ENCODE peak calls at places on chromosomes 12 and 14, in eight cellular contexts. One of them, this sample, is unnamed.

GRCh38 chr12:89439946-89440345 is 84.7 kb downstream of the GALNT4 start:
- DNase-seq in AG09319: no peak
- DNase-seq in CD8-positive, alpha-beta T cell: no peak
- DNase-seq in A549: no peak
- DNase-seq in fibroblast of the aortic adventitia: peak; percentile 30
- DNase-seq in WTC11: no peak
- DNase-seq in GM13976: no peak
- DNase-seq in coronary artery: no peak
- DNase-seq in this sample: no peak

GRCh38 chr14:68018598-68018997 is 199.0 kb downstream of the RAD51B start:
- DNase-seq in AG09319: no peak
- DNase-seq in CD8-positive, alpha-beta T cell: no peak
- DNase-seq in A549: no peak
- DNase-seq in fibroblast of the aortic adventitia: no peak
- DNase-seq in WTC11: no peak
- DNase-seq in GM13976: no peak
- DNase-seq in coronary artery: no peak
- DNase-seq in this sample: no peak

GRCh38 chr12:31004666-31005065 is 69.0 kb upstream of the DDX11 start:
- DNase-seq in AG09319: no peak
- DNase-seq in CD8-positive, alpha-beta T cell: no peak
- DNase-seq in A549: no peak
- DNase-seq in fibroblast of the aortic adventitia: no peak
- DNase-seq in WTC11: peak; percentile 22
- DNase-seq in GM13976: no peak
- DNase-seq in coronary artery: no peak
- DNase-seq in this sample: no peak

GRCh38 chr12:57882575-57882974 is 36.0 kb upstream of the CTDSP2 start:
- DNase-seq in AG09319: no peak
- DNase-seq in CD8-positive, alpha-beta T cell: no peak
- DNase-seq in A549: no peak
- DNase-seq in fibroblast of the aortic adventitia: no peak
- DNase-seq in WTC11: no peak
- DNase-seq in GM13976: no peak
- DNase-seq in coronary artery: no peak
- DNase-seq in this sample: no peak

GRCh38 chr14:68962681-68963080 is 16.4 kb downstream of the ACTN1 start:
- DNase-seq in AG09319: no peak
- DNase-seq in CD8-positive, alpha-beta T cell: no peak
- DNase-seq in A549: no peak
- DNase-seq in fibroblast of the aortic adventitia: no peak
- DNase-seq in WTC11: no peak
- DNase-seq in GM13976: no peak
- DNase-seq in coronary artery: no peak
- DNase-seq in this sample: no peak

GRCh38 chr14:69650948-69651369 is 39.6 kb downstream of the SUSD6 start:
- DNase-seq in AG09319: no peak
- DNase-seq in CD8-positive, alpha-beta T cell: no peak
- DNase-seq in A549: no peak
- DNase-seq in fibroblast of the aortic adventitia: no peak
- DNase-seq in WTC11: no peak
- DNase-seq in GM13976: no peak
- DNase-seq in coronary artery: no peak
- DNase-seq in this sample: no peak

GRCh38 chr14:67694791-67695393 is 672 bp downstream of the RDH11 start:
- DNase-seq in AG09319: peak; percentile 62
- DNase-seq in CD8-positive, alpha-beta T cell: peak; percentile 58
- DNase-seq in A549: peak; percentile 89
- DNase-seq in fibroblast of the aortic adventitia: peak; percentile 87
- DNase-seq in WTC11: peak; percentile 70
- DNase-seq in GM13976: peak; percentile 89
- DNase-seq in coronary artery: no peak
- DNase-seq in this sample: peak; percentile 90

GRCh38 chr12:104886418-104887401 is 71.4 kb downstream of the SLC41A2 start:
- DNase-seq in AG09319: no peak
- DNase-seq in CD8-positive, alpha-beta T cell: no peak
- DNase-seq in A549: no peak
- DNase-seq in fibroblast of the aortic adventitia: peak; percentile 67
- DNase-seq in WTC11: no peak
- DNase-seq in GM13976: no peak
- DNase-seq in coronary artery: no peak
- DNase-seq in this sample: no peak

GRCh38 chr14:59020382-59020781 is 168.1 kb upstream of the DAAM1 start:
- DNase-seq in AG09319: no peak
- DNase-seq in CD8-positive, alpha-beta T cell: no peak
- DNase-seq in A549: peak; percentile 48
- DNase-seq in fibroblast of the aortic adventitia: peak; percentile 52
- DNase-seq in WTC11: no peak
- DNase-seq in GM13976: no peak
- DNase-seq in coronary artery: no peak
- DNase-seq in this sample: no peak

GRCh38 chr12:13044002-13044858 is at the start of gene FAM234B:
- DNase-seq in AG09319: no peak
- DNase-seq in CD8-positive, alpha-beta T cell: peak; percentile 75
- DNase-seq in A549: peak; percentile 74
- DNase-seq in fibroblast of the aortic adventitia: peak; percentile 66
- DNase-seq in WTC11: peak; percentile 84
- DNase-seq in GM13976: peak; percentile 87
- DNase-seq in coronary artery: peak; percentile 81
- DNase-seq in this sample: peak; percentile 87

GRCh38 chr14:72045271-72045670 is 113.0 kb downstream of the RGS6 start:
- DNase-seq in AG09319: no peak
- DNase-seq in CD8-positive, alpha-beta T cell: no peak
- DNase-seq in A549: no peak
- DNase-seq in fibroblast of the aortic adventitia: no peak
- DNase-seq in WTC11: no peak
- DNase-seq in GM13976: no peak
- DNase-seq in coronary artery: no peak
- DNase-seq in this sample: no peak

GRCh38 chr12:116559330-116560080 is at the start of gene MAP1LC3B2:
- DNase-seq in AG09319: peak; percentile 43
- DNase-seq in CD8-positive, alpha-beta T cell: peak; percentile 69
- DNase-seq in A549: peak; percentile 60
- DNase-seq in fibroblast of the aortic adventitia: peak; percentile 64
- DNase-seq in WTC11: no peak
- DNase-seq in GM13976: peak; percentile 79
- DNase-seq in coronary artery: no peak
- DNase-seq in this sample: peak; percentile 82

GRCh38 chr14:48983355-48983888 is 602.8 kb downstream of the RPS29 start:
- DNase-seq in AG09319: no peak
- DNase-seq in CD8-positive, alpha-beta T cell: no peak
- DNase-seq in A549: no peak
- DNase-seq in fibroblast of the aortic adventitia: no peak
- DNase-seq in WTC11: no peak
- DNase-seq in GM13976: no peak
- DNase-seq in coronary artery: no peak
- DNase-seq in this sample: no peak

GRCh38 chr14:30420489-30420888 is 138.5 kb upstream of the G2E3 start:
- DNase-seq in AG09319: no peak
- DNase-seq in CD8-positive, alpha-beta T cell: no peak
- DNase-seq in A549: no peak
- DNase-seq in fibroblast of the aortic adventitia: no peak
- DNase-seq in WTC11: no peak
- DNase-seq in GM13976: no peak
- DNase-seq in coronary artery: no peak
- DNase-seq in this sample: no peak

GRCh38 chr12:27434673-27435565 is 11.6 kb upstream of the SMCO2 start:
- DNase-seq in AG09319: no peak
- DNase-seq in CD8-positive, alpha-beta T cell: peak; percentile 19
- DNase-seq in A549: no peak
- DNase-seq in fibroblast of the aortic adventitia: peak; percentile 14
- DNase-seq in WTC11: no peak
- DNase-seq in GM13976: peak; percentile 36
- DNase-seq in coronary artery: no peak
- DNase-seq in this sample: peak; percentile 45

GRCh38 chr14:61726772-61727658 is 31.7 kb downstream of the HIF1A start:
- DNase-seq in AG09319: no peak
- DNase-seq in CD8-positive, alpha-beta T cell: no peak
- DNase-seq in A549: no peak
- DNase-seq in fibroblast of the aortic adventitia: no peak
- DNase-seq in WTC11: no peak
- DNase-seq in GM13976: no peak
- DNase-seq in coronary artery: no peak
- DNase-seq in this sample: no peak

GRCh38 chr14:61736751-61737150 is 25.5 kb upstream of the SNAPC1 start:
- DNase-seq in AG09319: no peak
- DNase-seq in CD8-positive, alpha-beta T cell: no peak
- DNase-seq in A549: no peak
- DNase-seq in fibroblast of the aortic adventitia: no peak
- DNase-seq in WTC11: no peak
- DNase-seq in GM13976: no peak
- DNase-seq in coronary artery: no peak
- DNase-seq in this sample: no peak

GRCh38 chr14:61733972-61734371 is 28.2 kb upstream of the SNAPC1 start:
- DNase-seq in AG09319: no peak
- DNase-seq in CD8-positive, alpha-beta T cell: no peak
- DNase-seq in A549: no peak
- DNase-seq in fibroblast of the aortic adventitia: no peak
- DNase-seq in WTC11: no peak
- DNase-seq in GM13976: no peak
- DNase-seq in coronary artery: no peak
- DNase-seq in this sample: no peak

GRCh38 chr14:61730756-61731373 is 31.4 kb upstream of the SNAPC1 start:
- DNase-seq in AG09319: no peak
- DNase-seq in CD8-positive, alpha-beta T cell: peak; percentile 19
- DNase-seq in A549: no peak
- DNase-seq in fibroblast of the aortic adventitia: peak; percentile 52
- DNase-seq in WTC11: no peak
- DNase-seq in GM13976: no peak
- DNase-seq in coronary artery: no peak
- DNase-seq in this sample: no peak
- TF ChIP-seq CTCF in AG09319: peak; percentile 33
- TF ChIP-seq CTCF in CD8-positive, alpha-beta T cell: peak; percentile 73
- TF ChIP-seq CTCF in A549: peak; percentile 66
- TF ChIP-seq CTCF in fibroblast of the aortic adventitia: peak; percentile 42
- TF ChIP-seq CTCF in WTC11: no peak
- TF ChIP-seq CTCF in GM13976: no peak
- TF ChIP-seq CTCF in coronary artery: no peak
- TF ChIP-seq CTCF in this sample: peak; percentile 42

GRCh38 chr12:113197518-113198077 is 12.1 kb downstream of the RITA1 start:
- DNase-seq in AG09319: no peak
- DNase-seq in CD8-positive, alpha-beta T cell: no peak
- DNase-seq in A549: no peak
- DNase-seq in fibroblast of the aortic adventitia: no peak
- DNase-seq in WTC11: no peak
- DNase-seq in GM13976: peak; percentile 15
- DNase-seq in coronary artery: no peak
- DNase-seq in this sample: no peak
- TF ChIP-seq CTCF in AG09319: no peak
- TF ChIP-seq CTCF in CD8-positive, alpha-beta T cell: no peak
- TF ChIP-seq CTCF in A549: no peak
- TF ChIP-seq CTCF in fibroblast of the aortic adventitia: no peak
- TF ChIP-seq CTCF in WTC11: no peak
- TF ChIP-seq CTCF in GM13976: no peak
- TF ChIP-seq CTCF in coronary artery: no peak
- TF ChIP-seq CTCF in this sample: no peak

GRCh38 chr14:77151918-77152588 is 10.5 kb upstream of the ZDHHC22 start:
- DNase-seq in AG09319: no peak
- DNase-seq in CD8-positive, alpha-beta T cell: no peak
- DNase-seq in A549: peak; percentile 42
- DNase-seq in fibroblast of the aortic adventitia: peak; percentile 49
- DNase-seq in WTC11: no peak
- DNase-seq in GM13976: peak; percentile 72
- DNase-seq in coronary artery: peak; percentile 28
- DNase-seq in this sample: peak; percentile 64
- TF ChIP-seq CTCF in AG09319: no peak
- TF ChIP-seq CTCF in CD8-positive, alpha-beta T cell: peak; percentile 30
- TF ChIP-seq CTCF in A549: peak; percentile 68
- TF ChIP-seq CTCF in fibroblast of the aortic adventitia: no peak
- TF ChIP-seq CTCF in WTC11: no peak
- TF ChIP-seq CTCF in GM13976: no peak
- TF ChIP-seq CTCF in coronary artery: no peak
- TF ChIP-seq CTCF in this sample: no peak

GRCh38 chr14:93332032-93332852 is 594 bp downstream of the BTBD7 start:
- DNase-seq in AG09319: no peak
- DNase-seq in CD8-positive, alpha-beta T cell: peak; percentile 18
- DNase-seq in A549: peak; percentile 20
- DNase-seq in fibroblast of the aortic adventitia: peak; percentile 17
- DNase-seq in WTC11: peak; percentile 71
- DNase-seq in GM13976: peak; percentile 77
- DNase-seq in coronary artery: peak; percentile 75
- DNase-seq in this sample: peak; percentile 77
- TF ChIP-seq CTCF in AG09319: no peak
- TF ChIP-seq CTCF in CD8-positive, alpha-beta T cell: no peak
- TF ChIP-seq CTCF in A549: no peak
- TF ChIP-seq CTCF in fibroblast of the aortic adventitia: no peak
- TF ChIP-seq CTCF in WTC11: no peak
- TF ChIP-seq CTCF in GM13976: no peak
- TF ChIP-seq CTCF in coronary artery: no peak
- TF ChIP-seq CTCF in this sample: no peak